ENCODE peak calls at places on chromosomes 13 and 19, in six cellular contexts. One of them, this sample, is unnamed. For H3K9me3, the result is how much of the 10 kb centered on the place peaks cover.

GRCh38 chr19:3149526-3150505 is 14.0 kb downstream of the GNA15 start:
- DNase-seq in endothelial cell of umbilical vein: no peak
- DNase-seq in AG04450: no peak
- DNase-seq in colonic mucosa: no peak
- DNase-seq in neural progenitor cell: peak
- DNase-seq in pancreas: no peak
- DNase-seq in this sample: no peak

GRCh38 chr13:51524312-51524711 is 60.0 kb upstream of the WDFY2 start:
- DNase-seq in endothelial cell of umbilical vein: no peak
- DNase-seq in AG04450: no peak
- DNase-seq in colonic mucosa: no peak
- DNase-seq in neural progenitor cell: no peak
- DNase-seq in pancreas: no peak
- DNase-seq in this sample: no peak

GRCh38 chr19:10290439-10290875 is 705 bp downstream of the ICAM5 start:
- DNase-seq in endothelial cell of umbilical vein: no peak
- DNase-seq in AG04450: no peak
- DNase-seq in colonic mucosa: no peak
- DNase-seq in neural progenitor cell: peak
- DNase-seq in pancreas: no peak
- DNase-seq in this sample: no peak

GRCh38 chr13:80338781-80339577 is 1.9 kb downstream of the SPRY2 start:
- DNase-seq in endothelial cell of umbilical vein: peak
- DNase-seq in AG04450: peak
- DNase-seq in colonic mucosa: peak
- DNase-seq in neural progenitor cell: peak
- DNase-seq in pancreas: peak
- DNase-seq in this sample: no peak

GRCh38 chr13:114151565-114152284 is 19.3 kb upstream of the RASA3 start:
- DNase-seq in endothelial cell of umbilical vein: no peak
- DNase-seq in AG04450: no peak
- DNase-seq in colonic mucosa: peak
- DNase-seq in neural progenitor cell: no peak
- DNase-seq in pancreas: no peak
- DNase-seq in this sample: peak

GRCh38 chr13:91574756-91575155 is 176.3 kb downstream of the GPC5 start:
- DNase-seq in endothelial cell of umbilical vein: no peak
- DNase-seq in AG04450: no peak
- DNase-seq in colonic mucosa: no peak
- DNase-seq in neural progenitor cell: no peak
- DNase-seq in pancreas: no peak
- DNase-seq in this sample: no peak

GRCh38 chr13:46624821-46625220 is 71.9 kb downstream of the LRCH1 start:
- DNase-seq in endothelial cell of umbilical vein: no peak
- DNase-seq in AG04450: no peak
- DNase-seq in colonic mucosa: no peak
- DNase-seq in neural progenitor cell: no peak
- DNase-seq in pancreas: no peak
- DNase-seq in this sample: no peak

GRCh38 chr13:101157261-101157660 is 259.0 kb downstream of the NALCN start:
- DNase-seq in endothelial cell of umbilical vein: no peak
- DNase-seq in AG04450: no peak
- DNase-seq in colonic mucosa: no peak
- DNase-seq in neural progenitor cell: peak
- DNase-seq in pancreas: no peak
- DNase-seq in this sample: no peak

GRCh38 chr13:112727581-112727980 is 37.7 kb downstream of the ATP11A start:
- DNase-seq in endothelial cell of umbilical vein: no peak
- DNase-seq in AG04450: no peak
- DNase-seq in colonic mucosa: no peak
- DNase-seq in neural progenitor cell: no peak
- DNase-seq in pancreas: no peak
- DNase-seq in this sample: no peak

GRCh38 chr13:109293166-109293565 is 493.2 kb downstream of the IRS2 start:
- DNase-seq in endothelial cell of umbilical vein: no peak
- DNase-seq in AG04450: no peak
- DNase-seq in colonic mucosa: no peak
- DNase-seq in neural progenitor cell: no peak
- DNase-seq in pancreas: no peak
- DNase-seq in this sample: no peak

GRCh38 chr13:66977156-66977555 is 253.0 kb downstream of the PCDH9 start:
- DNase-seq in endothelial cell of umbilical vein: no peak
- DNase-seq in AG04450: no peak
- DNase-seq in colonic mucosa: no peak
- DNase-seq in neural progenitor cell: no peak
- DNase-seq in pancreas: no peak
- DNase-seq in this sample: no peak

GRCh38 chr19:41527079-41527478 is 48.9 kb upstream of the CEACAM21 start:
- DNase-seq in endothelial cell of umbilical vein: no peak
- DNase-seq in AG04450: no peak
- DNase-seq in colonic mucosa: no peak
- DNase-seq in neural progenitor cell: no peak
- DNase-seq in pancreas: no peak
- DNase-seq in this sample: no peak
- H3K9me3 ChIP-seq in endothelial cell of umbilical vein: under half
- H3K9me3 ChIP-seq in AG04450: under half
- H3K9me3 ChIP-seq in colonic mucosa: under half
- H3K9me3 ChIP-seq in neural progenitor cell: under half
- H3K9me3 ChIP-seq in pancreas: under half
- H3K9me3 ChIP-seq in this sample: under half

DNA sequence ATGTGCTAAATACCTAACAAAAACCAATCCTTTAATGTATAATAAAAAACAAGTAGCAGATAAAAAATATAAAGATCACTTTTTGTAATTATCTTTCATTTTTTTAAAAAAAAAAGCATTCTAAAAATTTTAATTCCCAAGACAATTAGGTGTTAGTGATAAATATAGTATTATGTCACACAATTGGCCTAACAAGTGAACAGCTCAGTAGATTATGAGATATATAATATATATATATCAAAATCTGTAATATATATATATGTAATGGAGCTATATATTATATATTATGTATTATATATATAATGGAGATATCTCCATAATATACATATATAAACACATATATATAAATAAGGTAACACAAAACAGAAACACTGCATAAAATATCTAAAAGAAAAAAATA is 1531.1 kb upstream of the MIR17HG start:
- DNase-seq in endothelial cell of umbilical vein: no peak
- DNase-seq in AG04450: no peak
- DNase-seq in colonic mucosa: no peak
- DNase-seq in neural progenitor cell: no peak
- DNase-seq in pancreas: no peak
- DNase-seq in this sample: no peak
- H3K9me3 ChIP-seq in endothelial cell of umbilical vein: under half
- H3K9me3 ChIP-seq in AG04450: under half
- H3K9me3 ChIP-seq in colonic mucosa: under half
- H3K9me3 ChIP-seq in neural progenitor cell: under half
- H3K9me3 ChIP-seq in pancreas: under half
- H3K9me3 ChIP-seq in this sample: under half

GRCh38 chr19:58085348-58085875 is 12.6 kb downstream of the ZSCAN18 start:
- DNase-seq in endothelial cell of umbilical vein: no peak
- DNase-seq in AG04450: no peak
- DNase-seq in colonic mucosa: no peak
- DNase-seq in neural progenitor cell: no peak
- DNase-seq in pancreas: no peak
- DNase-seq in this sample: no peak

GRCh38 chr19:58089846-58090245 is 8.2 kb downstream of the ZSCAN18 start:
- DNase-seq in endothelial cell of umbilical vein: no peak
- DNase-seq in AG04450: no peak
- DNase-seq in colonic mucosa: no peak
- DNase-seq in neural progenitor cell: no peak
- DNase-seq in pancreas: no peak
- DNase-seq in this sample: no peak

GRCh38 chr19:58086825-58087710 is 11.0 kb downstream of the ZSCAN18 start:
- DNase-seq in endothelial cell of umbilical vein: no peak
- DNase-seq in AG04450: no peak
- DNase-seq in colonic mucosa: no peak
- DNase-seq in neural progenitor cell: no peak
- DNase-seq in pancreas: no peak
- DNase-seq in this sample: no peak

GRCh38 chr19:58091251-58091995 is 6.6 kb downstream of the ZSCAN18 start:
- DNase-seq in endothelial cell of umbilical vein: no peak
- DNase-seq in AG04450: no peak
- DNase-seq in colonic mucosa: no peak
- DNase-seq in neural progenitor cell: no peak
- DNase-seq in pancreas: no peak
- DNase-seq in this sample: no peak

GRCh38 chr19:58088521-58089052 is 9.4 kb downstream of the ZSCAN18 start:
- DNase-seq in endothelial cell of umbilical vein: no peak
- DNase-seq in AG04450: no peak
- DNase-seq in colonic mucosa: no peak
- DNase-seq in neural progenitor cell: no peak
- DNase-seq in pancreas: no peak
- DNase-seq in this sample: no peak
- H3K9me3 ChIP-seq in endothelial cell of umbilical vein: under half
- H3K9me3 ChIP-seq in AG04450: half or more
- H3K9me3 ChIP-seq in colonic mucosa: under half
- H3K9me3 ChIP-seq in neural progenitor cell: under half
- H3K9me3 ChIP-seq in pancreas: under half
- H3K9me3 ChIP-seq in this sample: under half

DNA sequence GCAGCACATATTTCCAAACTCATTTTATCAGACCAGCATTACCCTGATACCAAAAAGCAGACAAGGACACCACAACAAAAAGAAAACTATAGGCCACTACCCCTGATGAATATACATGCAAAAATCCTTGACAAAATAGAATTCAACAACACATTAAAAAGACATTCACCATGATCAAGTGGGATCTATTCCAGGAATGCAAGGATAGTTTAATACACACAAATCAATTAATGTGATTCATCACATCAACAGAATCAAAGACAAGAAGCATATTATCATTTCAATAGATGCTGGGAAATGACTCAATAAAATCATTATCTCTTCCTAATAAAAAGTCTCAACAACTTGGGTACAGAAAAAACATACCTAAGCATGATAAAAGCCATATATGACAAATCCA is 11.2 kb downstream of the ZNF347 start:
- DNase-seq in endothelial cell of umbilical vein: no peak
- DNase-seq in AG04450: no peak
- DNase-seq in colonic mucosa: no peak
- DNase-seq in neural progenitor cell: no peak
- DNase-seq in pancreas: no peak
- DNase-seq in this sample: no peak
- H3K9me3 ChIP-seq in endothelial cell of umbilical vein: under half
- H3K9me3 ChIP-seq in AG04450: under half
- H3K9me3 ChIP-seq in colonic mucosa: under half
- H3K9me3 ChIP-seq in neural progenitor cell: under half
- H3K9me3 ChIP-seq in pancreas: under half
- H3K9me3 ChIP-seq in this sample: under half

GRCh38 chr19:36373638-36374156 is 5.3 kb downstream of the ZFP14 start:
- DNase-seq in endothelial cell of umbilical vein: no peak
- DNase-seq in AG04450: no peak
- DNase-seq in colonic mucosa: no peak
- DNase-seq in neural progenitor cell: no peak
- DNase-seq in pancreas: no peak
- DNase-seq in this sample: no peak
- H3K9me3 ChIP-seq in endothelial cell of umbilical vein: under half
- H3K9me3 ChIP-seq in AG04450: under half
- H3K9me3 ChIP-seq in colonic mucosa: under half
- H3K9me3 ChIP-seq in neural progenitor cell: under half
- H3K9me3 ChIP-seq in pancreas: under half
- H3K9me3 ChIP-seq in this sample: under half